ENCODE peak calls at places on chromosomes 1 and 21, in six cellular contexts. Y, B, A, D, T and O are unnamed samples.

GRCh38 chr1:38114231-38114630 is 67.6 kb upstream of the POU3F1 start:
- DNase-seq in B (no peak), T (no peak), A (no peak), D (no peak), Y (no peak), O (no peak)

GRCh38 chr1:7046314-7046713 is 261.1 kb downstream of the CAMTA1 start:
- DNase-seq in B (no peak), D (peak; percentile 66), A (no peak), Y (no peak), T (no peak), O (peak; percentile 33)

GRCh38 chr1:64974288-64974825 is 8.0 kb upstream of the JAK1 start:
- DNase-seq in A (no peak), B (no peak), D (no peak), T (no peak), Y (no peak), O (no peak)

GRCh38 chr1:9280015-9280860 is 12.5 kb upstream of the SPSB1 start:
- DNase-seq in D (peak; percentile 92), Y (peak; percentile 74), A (peak; percentile 68), T (no peak), B (no peak), O (peak; percentile 56)

GRCh38 chr1:5725855-5726585 is 266.2 kb downstream of the NPHP4 start:
- DNase-seq in T (no peak), D (no peak), B (no peak), A (no peak), Y (no peak), O (no peak)

GRCh38 chr1:151565500-151566189 is 25.5 kb downstream of the TUFT1 start:
- DNase-seq in B (no peak), Y (no peak), T (no peak), A (no peak), D (no peak), O (no peak)

GRCh38 chr21:39641827-39642450 is 29.2 kb downstream of the B3GALT5 start:
- DNase-seq in T (no peak), D (no peak), A (no peak), B (no peak), Y (no peak), O (no peak)

GRCh38 chr1:199463521-199464127 is 563.9 kb upstream of the NR5A2 start:
- DNase-seq in Y (no peak), A (peak; percentile 24), B (no peak), D (peak; percentile 78), T (no peak), O (no peak)

GRCh38 chr1:205569411-205570172 is 62.2 kb downstream of the ELK4 start:
- DNase-seq in B (no peak), D (no peak), T (peak; percentile 68), Y (peak; percentile 20), A (peak; percentile 52), O (no peak)

GRCh38 chr1:67162954-67163353 is 3.3 kb upstream of the IL23R start:
- DNase-seq in D (peak; percentile 16), T (no peak), B (no peak), A (no peak), Y (no peak), O (no peak)